ENCODE peak calls at places on chromosomes 5 and 9, in nine cellular contexts. N is brain microvascular endothelial cell, K is HFF-Myc, U is right atrium auricular region, E is skeletal muscle cell, C is kidney, J is heart left ventricle, X is mucosa of descending colon, L is cardiac muscle cell. Z is an unnamed sample.

GRCh38 chr5:58382131-58382534 is 77.8 kb downstream of the PLK2 start:
- DNase-seq in K (no peak), N (no peak), E (no peak), J (peak), U (no peak), X (no peak), C (no peak), L (no peak), Z (no peak)

GRCh38 chr9:105887679-105888078 is 193.3 kb downstream of the TMEM38B start:
- DNase-seq in X (no peak), L (peak), N (no peak), J (no peak), K (no peak), E (no peak), C (no peak), U (no peak), Z (no peak)

GRCh38 chr9:93683331-93684134 is 107.1 kb downstream of the PHF2 start:
- DNase-seq in J (no peak), U (peak), K (no peak), X (no peak), C (peak), N (no peak), L (no peak), E (no peak), Z (no peak)

GRCh38 chr5:91562922-91563321 is 179.8 kb upstream of the ARRDC3 start:
- DNase-seq in E (no peak), C (no peak), X (no peak), N (no peak), J (no peak), L (no peak), K (no peak), U (no peak), Z (no peak)

GRCh38 chr9:133141833-133142594 is 21.0 kb upstream of the RALGDS start:
- DNase-seq in E (no peak), J (no peak), X (peak), L (no peak), U (no peak), N (no peak), C (peak), K (no peak), Z (no peak)

GRCh38 chr9:127977877-127978647 is 2.7 kb downstream of the EEIG1 start:
- DNase-seq in K (no peak), N (peak), E (no peak), U (peak), J (peak), X (peak), L (peak), C (peak), Z (no peak)

GRCh38 chr9:19271081-19271480 is 40.6 kb downstream of the DENND4C start:
- DNase-seq in J (no peak), U (no peak), X (no peak), C (no peak), K (no peak), E (no peak), L (no peak), N (no peak), Z (no peak)

GRCh38 chr5:176827736-176828415 is 17.5 kb downstream of the UNC5A start:
- DNase-seq in J (no peak), X (peak), E (no peak), K (no peak), L (no peak), N (no peak), U (no peak), C (no peak), Z (no peak)

GRCh38 chr5:40799248-40799647 is 1.1 kb upstream of the PRKAA1 start:
- DNase-seq in U (no peak), L (no peak), C (no peak), N (no peak), E (no peak), K (no peak), J (no peak), X (no peak), Z (no peak)

GRCh38 chr5:169701910-169702451 is 64.9 kb downstream of the DOCK2 start:
- DNase-seq in K (no peak), U (no peak), N (no peak), C (no peak), X (no peak), J (no peak), L (peak), E (peak), Z (no peak)

GRCh38 chr9:87713278-87713989 is 12.5 kb upstream of the CTSL start:
- DNase-seq in L (no peak), U (peak), K (peak), J (peak), E (peak), N (peak), X (peak), C (peak), Z (peak)

GRCh38 chr5:149795360-149795759 is 65.2 kb downstream of the PPARGC1B start:
- DNase-seq in E (no peak), N (no peak), U (no peak), L (no peak), J (no peak), X (no peak), C (no peak), K (no peak), Z (no peak)

GRCh38 chr5:91263898-91264297 is 119.2 kb downstream of the ARRDC3 start:
- DNase-seq in K (no peak), L (no peak), C (no peak), U (no peak), X (no peak), J (no peak), E (no peak), N (no peak), Z (no peak)

GRCh38 chr5:54325610-54326311 is 15.4 kb upstream of the ARL15 start:
- DNase-seq in E (no peak), U (no peak), C (no peak), X (no peak), J (no peak), L (no peak), K (no peak), N (no peak), Z (no peak)

GRCh38 chr5:148970228-148970627 is 92.6 kb downstream of the SH3TC2 start:
- DNase-seq in C (no peak), X (no peak), K (no peak), J (no peak), N (no peak), E (no peak), U (no peak), L (no peak), Z (no peak)

GRCh38 chr9:121974421-121974820 is 118.7 kb downstream of the TTLL11 start:
- DNase-seq in K (no peak), J (no peak), U (no peak), X (no peak), C (no peak), E (no peak), L (no peak), N (no peak), Z (no peak)

GRCh38 chr9:127225747-127226646 is 38.6 kb upstream of the GARNL3 start:
- DNase-seq in C (no peak), N (peak), K (no peak), J (no peak), X (no peak), U (no peak), L (peak), E (no peak), Z (no peak)

GRCh38 chr9:115234094-115234493 is 116.1 kb upstream of the TNC start:
- DNase-seq in C (no peak), N (peak), L (no peak), U (no peak), E (peak), K (peak), X (no peak), J (no peak), Z (peak)

GRCh38 chr9:91197232-91198181 is 164.2 kb downstream of the AUH start:
- DNase-seq in U (peak), J (peak), K (peak), C (no peak), L (no peak), E (peak), X (peak), N (peak), Z (peak)

GRCh38 chr9:95341262-95342011 is 23.9 kb upstream of the FANCC start:
- DNase-seq in N (no peak), X (no peak), L (peak), U (no peak), C (no peak), J (no peak), E (peak), K (no peak), Z (no peak)

GRCh38 chr9:129637102-129637501 is 4.8 kb downstream of the ASB6 start:
- DNase-seq in U (no peak), N (no peak), K (no peak), E (no peak), J (no peak), L (no peak), C (no peak), X (no peak), Z (no peak)

GRCh38 chr9:83572524-83572923 is 34.3 kb upstream of the FRMD3 start:
- DNase-seq in C (no peak), N (peak), X (no peak), K (no peak), J (peak), U (no peak), E (peak), L (no peak), Z (peak)

GRCh38 chr5:460413-460700 is 17.4 kb downstream of the EXOC3 start:
- DNase-seq in J (no peak), X (no peak), N (no peak), K (no peak), E (no peak), C (peak), U (no peak), L (no peak), Z (no peak)

GRCh38 chr5:176542135-176542595 is 5.0 kb upstream of the RNF44 start:
- DNase-seq in L (no peak), X (peak), U (no peak), J (no peak), K (no peak), E (no peak), N (no peak), C (peak), Z (no peak)

GRCh38 chr9:99783799-99784198 is 37.9 kb upstream of the NR4A3 start:
- DNase-seq in J (no peak), L (no peak), E (no peak), C (no peak), K (no peak), U (no peak), X (no peak), N (no peak), Z (no peak)

GRCh38 chr5:33423018-33423630 is 17.6 kb upstream of the TARS1 start:
- DNase-seq in K (no peak), U (no peak), E (no peak), N (no peak), X (no peak), L (peak), J (no peak), C (no peak), Z (no peak)

GRCh38 chr9:89422151-89422918 is 75.6 kb downstream of the SEMA4D start:
- DNase-seq in J (no peak), U (no peak), E (no peak), N (peak), X (peak), L (no peak), C (no peak), K (no peak), Z (no peak)

GRCh38 chr5:149438711-149439132 is 59.6 kb upstream of the IL17B start:
- DNase-seq in L (no peak), X (no peak), N (no peak), C (no peak), K (no peak), U (no peak), E (no peak), J (no peak), Z (no peak)

GRCh38 chr5:179221196-179221876 is 123.9 kb downstream of the ADAMTS2 start:
- DNase-seq in K (no peak), C (peak), L (no peak), N (no peak), X (peak), J (no peak), U (no peak), E (no peak), Z (no peak)

GRCh38 chr9:93652604-93653592 is 76.5 kb downstream of the PHF2 start:
- DNase-seq in C (peak), J (peak), E (no peak), K (no peak), N (no peak), X (peak), L (no peak), U (no peak), Z (no peak)

GRCh38 chr5:2352101-2352861 is 399.2 kb downstream of the IRX2 start:
- DNase-seq in U (peak), J (no peak), K (no peak), X (no peak), C (no peak), E (no peak), N (no peak), L (no peak), Z (no peak)

GRCh38 chr9:27303219-27303618 is 6.3 kb upstream of the EQTN start:
- DNase-seq in C (no peak), U (no peak), L (peak), N (peak), X (no peak), E (no peak), K (no peak), J (no peak), Z (peak)

GRCh38 chr9:124279531-124280175 is 21.9 kb downstream of the NEK6 start:
- DNase-seq in K (no peak), J (no peak), C (no peak), E (no peak), X (no peak), L (no peak), U (no peak), N (no peak), Z (no peak)
- H3K4me3 ChIP-seq in K (no peak), J (no peak), C (peak), E (no peak), X (no peak), L (no peak), U (no peak), N (no peak), Z (no peak)

GRCh38 chr5:134664448-134664847 is 15.9 kb downstream of the SEC24A start:
- DNase-seq in C (no peak), X (no peak), E (no peak), K (no peak), N (no peak), U (no peak), J (no peak), L (no peak), Z (no peak)
- H3K4me3 ChIP-seq in C (no peak), X (no peak), E (no peak), K (no peak), N (no peak), U (no peak), J (no peak), L (no peak), Z (no peak)

DNA sequence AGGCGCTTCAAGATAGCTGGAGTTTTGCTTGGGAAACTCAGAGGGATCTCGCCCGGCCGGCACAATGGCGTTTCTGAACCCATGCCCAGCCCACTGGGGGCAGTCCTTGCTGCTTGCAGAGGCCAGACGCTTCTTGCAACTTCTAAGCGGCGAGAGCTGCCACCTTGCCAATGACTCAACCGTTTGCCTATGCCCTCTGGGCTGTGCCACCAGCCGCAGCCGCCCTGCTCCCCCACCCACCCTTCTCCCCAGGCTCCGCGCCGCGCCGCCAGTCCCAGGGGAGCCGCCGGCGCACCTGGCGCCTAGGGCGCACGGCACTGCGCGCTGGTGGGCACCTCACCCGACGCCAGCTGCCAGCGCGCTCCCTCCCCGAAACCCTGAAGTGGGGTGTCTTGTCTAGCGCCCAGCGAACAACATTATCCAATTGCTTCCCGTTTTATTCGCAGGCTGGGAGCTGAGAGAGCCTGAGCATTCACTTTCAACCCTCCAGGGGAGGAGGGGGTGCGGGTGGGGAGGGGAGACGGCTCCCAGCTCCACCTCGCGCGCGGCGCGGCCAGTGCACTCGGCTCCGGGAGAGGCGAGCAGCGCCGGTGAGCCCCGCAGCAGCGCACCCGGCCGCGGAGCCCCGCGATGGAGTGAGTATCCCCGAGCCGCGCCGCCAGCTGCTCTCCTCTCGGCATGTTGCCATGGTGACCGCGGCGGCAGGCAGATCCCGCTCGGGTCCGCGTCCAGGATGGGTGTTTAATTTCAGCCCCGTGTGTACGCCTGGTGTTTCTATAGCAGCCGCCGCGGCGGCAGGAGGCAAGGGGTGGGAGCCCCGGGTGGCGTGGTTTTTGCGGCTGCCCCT is 139.5 kb upstream of the PALM2AKAP2 start:
- DNase-seq in N (peak), K (no peak), L (peak), E (no peak), C (peak), X (peak), J (peak), U (no peak), Z (no peak)
- H3K4me3 ChIP-seq in N (peak), K (peak), L (peak), E (peak), C (peak), X (no peak), J (peak), U (peak), Z (peak)

DNA sequence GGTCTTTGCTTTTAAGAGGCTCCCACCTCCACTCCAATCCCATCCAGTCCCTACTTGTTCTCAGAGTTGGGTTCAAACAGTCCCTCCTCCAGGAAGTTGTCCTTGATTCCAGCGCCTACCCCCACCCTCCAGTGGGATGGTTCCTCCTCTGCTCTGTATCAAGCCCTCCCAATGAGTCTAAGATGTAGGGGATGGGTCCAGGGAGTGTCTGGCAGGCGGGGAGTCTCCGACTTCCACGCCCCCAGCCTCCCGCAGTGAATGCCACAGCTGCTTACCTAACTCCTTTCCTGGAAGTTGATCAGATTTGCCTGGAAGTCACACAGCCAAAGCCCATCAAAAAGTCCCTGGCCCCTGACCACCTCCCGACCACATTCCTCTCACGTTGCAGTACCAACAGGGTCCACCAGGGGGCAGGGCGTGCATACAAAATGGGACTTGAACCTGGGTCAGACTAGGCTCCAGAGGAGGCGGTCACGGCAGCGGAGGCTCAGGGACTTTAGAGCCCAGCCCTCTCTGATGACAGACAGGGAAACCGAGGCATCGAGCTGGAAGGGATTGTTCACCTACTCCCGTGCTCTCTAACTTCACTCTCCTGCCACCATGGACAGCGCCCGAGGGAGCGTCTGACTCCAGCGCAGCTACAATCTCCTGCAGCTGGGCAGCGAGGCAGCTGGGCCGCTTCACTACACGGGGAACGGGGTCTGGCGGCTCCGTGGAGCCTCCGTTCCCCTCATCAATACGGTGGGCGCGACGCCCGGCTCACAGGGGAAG is 25.0 kb upstream of the TDRD7 start:
- DNase-seq in K (peak), X (peak), L (peak), U (peak), J (peak), E (peak), C (peak), N (peak), Z (peak)
- H3K4me3 ChIP-seq in K (no peak), X (no peak), L (no peak), U (no peak), J (no peak), E (no peak), C (peak), N (no peak), Z (no peak)

GRCh38 chr9:131333771-131334567 is 44.4 kb downstream of the PLPP7 start:
- DNase-seq in K (no peak), N (no peak), C (peak), X (no peak), E (no peak), L (no peak), U (no peak), J (no peak), Z (no peak)

GRCh38 chr9:131335356-131335755 is 45.8 kb downstream of the PLPP7 start:
- DNase-seq in E (no peak), L (no peak), K (no peak), X (no peak), J (no peak), C (peak), U (no peak), N (no peak), Z (no peak)

GRCh38 chr9:131334568-131335105 is 45.1 kb downstream of the PLPP7 start:
- DNase-seq in E (peak), J (peak), X (peak), U (peak), N (no peak), L (peak), C (peak), K (no peak), Z (peak)

GRCh38 chr9:131324736-131325679 is 35.5 kb downstream of the PLPP7 start:
- DNase-seq in K (no peak), J (peak), E (no peak), L (no peak), U (no peak), N (no peak), C (peak), X (peak), Z (no peak)

DNA sequence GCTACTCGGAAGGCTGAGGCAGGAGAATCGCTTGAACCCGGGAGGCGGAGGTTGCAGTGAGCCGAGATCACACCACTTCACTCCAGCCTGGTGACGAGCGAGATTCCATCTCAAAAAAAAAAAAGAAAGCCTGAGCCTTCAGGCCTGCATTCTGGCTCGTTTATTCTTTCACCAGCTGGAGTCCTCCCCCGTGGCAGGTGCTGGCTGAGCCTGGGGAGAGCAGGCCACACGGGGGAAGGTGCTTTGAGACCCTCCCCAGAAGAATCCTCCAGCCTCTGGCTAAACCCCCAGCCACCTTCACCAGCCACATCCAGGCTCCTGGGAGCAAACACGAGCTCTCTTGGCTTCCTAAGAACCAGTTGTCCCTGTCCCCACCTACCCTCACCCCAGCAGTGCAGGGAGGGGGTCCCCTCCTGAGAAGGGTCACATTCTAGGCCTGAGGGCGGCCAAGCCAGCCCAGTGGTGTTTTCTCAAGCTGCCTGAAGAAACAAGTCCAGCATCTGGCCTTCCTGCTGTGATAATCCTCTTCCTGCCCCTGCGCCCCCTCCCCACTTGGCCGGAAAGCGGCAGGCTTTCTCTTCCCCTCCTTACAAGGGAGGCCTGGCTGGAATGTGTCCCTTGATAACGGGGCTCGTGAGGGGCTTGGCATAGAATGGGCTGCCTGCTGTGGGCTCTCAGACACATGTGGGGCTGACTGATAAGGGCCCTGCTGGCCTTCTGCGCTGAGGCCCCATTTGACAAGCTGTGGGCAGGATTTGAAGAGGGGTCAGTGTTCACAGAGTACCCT is 41.5 kb downstream of the PLPP7 start:
- DNase-seq in L (peak), X (peak), K (no peak), J (no peak), N (no peak), C (peak), E (no peak), U (no peak), Z (no peak)
- H3K4me3 ChIP-seq in L (no peak), X (no peak), K (no peak), J (no peak), N (no peak), C (no peak), E (no peak), U (no peak), Z (no peak)

DNA sequence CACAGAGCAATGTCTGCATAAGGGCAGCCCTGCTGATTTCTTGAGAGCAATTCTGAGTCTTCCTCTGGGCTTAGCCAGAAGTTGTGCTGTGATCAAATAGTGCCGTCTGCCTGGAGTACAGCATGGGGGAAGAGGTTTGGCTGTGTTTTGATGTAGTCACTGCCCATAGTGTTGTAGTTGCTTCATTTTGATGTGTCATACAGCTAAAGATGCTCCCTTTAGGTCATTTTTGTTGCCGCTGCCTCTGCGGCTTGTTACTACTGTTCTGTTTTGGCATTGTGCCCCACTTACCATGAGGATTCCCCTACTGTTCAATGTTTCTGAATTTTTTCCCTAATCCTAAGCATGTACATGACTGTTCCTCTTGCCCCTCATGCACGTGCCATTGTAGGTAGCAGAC is 23.0 kb downstream of the SLC36A1 start:
- DNase-seq in X (no peak), J (no peak), E (peak), C (no peak), N (no peak), U (no peak), L (no peak), K (no peak), Z (no peak)
- H3K4me3 ChIP-seq in X (no peak), J (no peak), E (no peak), C (no peak), N (no peak), U (no peak), L (no peak), K (no peak), Z (no peak)

Z was measured in retinal pigment epithelial cell.